ENCODE peak calls at places on chromosome 5, in five cellular contexts. H is breast epithelium; F is OCI-LY7; Z is CD8-positive, alpha-beta T cell; A is A549. Y is an unnamed sample.

GRCh38 chr5:105688227-105688807 is 1982.4 kb downstream of the EFNA5 start:
- DNase-seq in Z (no peak), A (no peak), H (no peak), F (no peak), Y (no peak)

GRCh38 chr5:66697796-66698564 is 101.8 kb downstream of the MAST4 start:
- DNase-seq in A (no peak), F (no peak), Z (no peak), H (no peak), Y (no peak)

GRCh38 chr5:142141463-142141862 is 32.9 kb downstream of the NDFIP1 start:
- DNase-seq in A (no peak), H (no peak), F (peak; percentile 13), Z (no peak), Y (no peak)

GRCh38 chr5:37722236-37723146 is 117.3 kb downstream of the GDNF start:
- DNase-seq in H (no peak), A (peak; percentile 17), F (no peak), Z (no peak), Y (peak; percentile 96)

GRCh38 chr5:125501396-125501795 is 755.0 kb upstream of the ZNF608 start:
- DNase-seq in H (no peak), A (no peak), F (no peak), Z (no peak), Y (no peak)

GRCh38 chr5:141799507-141800167 is 78.6 kb downstream of the PCDH1 start:
- DNase-seq in A (no peak), H (no peak), F (no peak), Z (no peak), Y (no peak)

GRCh38 chr5:43232943-43233833 is 41.2 kb downstream of the NIM1K start:
- DNase-seq in F (no peak), Z (no peak), A (no peak), H (no peak), Y (no peak)

GRCh38 chr5:157471709-157472108 is 11.7 kb downstream of the NIPAL4 start:
- DNase-seq in A (peak; percentile 51), Z (no peak), H (no peak), F (peak; percentile 61), Y (peak; percentile 68)

GRCh38 chr5:6673963-6674362 is 39.3 kb upstream of the TENT4A start:
- DNase-seq in F (no peak), Z (no peak), H (no peak), A (no peak), Y (no peak)

GRCh38 chr5:43008369-43009158 is 31.6 kb downstream of the ANXA2R start:
- DNase-seq in Z (peak; percentile 88), F (peak; percentile 96), H (peak; percentile 67), A (peak; percentile 98), Y (peak; percentile 94)

GRCh38 chr5:152549709-152550108 is 144.6 kb upstream of the NMUR2 start:
- DNase-seq in A (no peak), F (no peak), H (no peak), Z (no peak), Y (no peak)

GRCh38 chr5:15008476-15008875 is 136.9 kb upstream of the ANKH start:
- DNase-seq in H (peak; percentile 97), Z (no peak), A (peak; percentile 94), F (no peak), Y (peak; percentile 98)

GRCh38 chr5:95317085-95317484 is 32.2 kb upstream of the MCTP1 start:
- DNase-seq in Z (no peak), H (no peak), A (no peak), F (no peak), Y (no peak)

GRCh38 chr5:141957367-141957993 is 522 bp downstream of the PCDH12 start:
- DNase-seq in F (no peak), A (no peak), Z (no peak), H (no peak), Y (no peak)

GRCh38 chr5:144457160-144457559 is 286.5 kb downstream of the KCTD16 start:
- DNase-seq in Z (no peak), A (no peak), H (no peak), F (no peak), Y (no peak)

GRCh38 chr5:43637416-43637815 is 34.4 kb downstream of the NNT start:
- DNase-seq in Z (no peak), H (no peak), A (no peak), F (no peak), Y (no peak)

GRCh38 chr5:163760498-163760897 is 255.1 kb downstream of the MAT2B start:
- DNase-seq in H (no peak), Z (no peak), A (no peak), F (no peak), Y (peak; percentile 78)

GRCh38 chr5:9059920-9060691 is 485.8 kb downstream of the SEMA5A start:
- DNase-seq in F (no peak), Z (no peak), H (no peak), A (no peak), Y (peak; percentile 99)

GRCh38 chr5:169701910-169702451 is 64.9 kb downstream of the DOCK2 start:
- DNase-seq in H (no peak), A (peak; percentile 17), F (peak; percentile 19), Z (no peak), Y (peak; percentile 38)

GRCh38 chr5:151451626-151452520 is 4.5 kb downstream of the SLC36A1 start:
- DNase-seq in Z (no peak), H (no peak), A (peak; percentile 11), F (no peak), Y (peak; percentile 70)

GRCh38 chr5:40521925-40522324 is 157.8 kb upstream of the PTGER4 start:
- DNase-seq in H (no peak), Z (no peak), F (no peak), A (no peak), Y (no peak)

GRCh38 chr5:116492776-116493175 is 81.8 kb downstream of the SEMA6A start:
- DNase-seq in H (no peak), Z (no peak), F (peak; percentile 48), A (no peak), Y (no peak)

GRCh38 chr5:107661038-107661649 is 9.6 kb downstream of the EFNA5 start:
- DNase-seq in H (no peak), Z (no peak), F (no peak), A (no peak), Y (no peak)

GRCh38 chr5:138981606-138982005 is 106.5 kb upstream of the LRRTM2 start:
- DNase-seq in A (no peak), H (no peak), F (no peak), Z (no peak), Y (peak; percentile 37)

GRCh38 chr5:1226231-1226630 is 1.1 kb downstream of the SLC6A18 start:
- DNase-seq in Z (no peak), F (no peak), A (no peak), H (no peak), Y (no peak)

GRCh38 chr5:111618644-111619271 is 106.4 kb upstream of the STARD4 start:
- DNase-seq in Z (no peak), F (no peak), H (no peak), A (peak; percentile 11), Y (no peak)

GRCh38 chr5:60958712-60959111 is 13.7 kb downstream of the NDUFAF2 start:
- DNase-seq in A (no peak), Z (no peak), F (no peak), H (no peak), Y (no peak)

GRCh38 chr5:143352691-143353090 is 50.8 kb downstream of the NR3C1 start:
- DNase-seq in F (no peak), A (no peak), H (no peak), Z (no peak), Y (no peak)

GRCh38 chr5:41683181-41683580 is 172.8 kb upstream of the PLCXD3 start:
- DNase-seq in A (no peak), H (no peak), F (no peak), Z (no peak), Y (no peak)

GRCh38 chr5:53073349-53073748 is 36.2 kb downstream of the MOCS2 start:
- DNase-seq in F (no peak), A (no peak), Z (no peak), H (no peak), Y (peak; percentile 16)

GRCh38 chr5:139765409-139766217 is 30.0 kb upstream of the PSD2 start:
- DNase-seq in A (peak; percentile 76), Z (peak; percentile 80), F (peak; percentile 84), H (peak; percentile 53), Y (peak; percentile 89)

GRCh38 chr5:103289024-103289423 is 30.5 kb downstream of the MACIR start:
- DNase-seq in Z (no peak), H (no peak), F (no peak), A (no peak), Y (no peak)

GRCh38 chr5:168291281-168291960 is at the start of gene WWC1:
- DNase-seq in H (peak; percentile 84), Z (peak; percentile 17), A (peak; percentile 84), F (no peak), Y (peak; percentile 72)
- TF ChIP-seq CTCF in H (peak; percentile 35), Z (no peak), A (peak; percentile 32), F (no peak), Y (peak; percentile 21)

GRCh38 chr5:129172561-129172960 is 78.0 kb downstream of the ISOC1 start:
- DNase-seq in H (no peak), A (peak; percentile 2), F (no peak), Z (no peak), Y (peak; percentile 2)
- TF ChIP-seq CTCF in H (no peak), A (peak; percentile 25), F (peak; percentile 26), Z (no peak), Y (no peak)

GRCh38 chr5:137657073-137657472 is 78.8 kb downstream of the KLHL3 start:
- DNase-seq in H (no peak), A (no peak), F (no peak), Z (no peak), Y (no peak)

GRCh38 chr5:137659209-137659608 is 76.7 kb downstream of the KLHL3 start:
- DNase-seq in F (no peak), Z (no peak), H (no peak), A (no peak), Y (no peak)

GRCh38 chr5:137658324-137658723 is 77.6 kb downstream of the KLHL3 start:
- DNase-seq in Z (no peak), H (no peak), A (no peak), F (no peak), Y (no peak)

GRCh38 chr5:137656558-137656957 is 79.3 kb downstream of the KLHL3 start:
- DNase-seq in A (no peak), Z (no peak), F (no peak), H (no peak), Y (no peak)

DNA sequence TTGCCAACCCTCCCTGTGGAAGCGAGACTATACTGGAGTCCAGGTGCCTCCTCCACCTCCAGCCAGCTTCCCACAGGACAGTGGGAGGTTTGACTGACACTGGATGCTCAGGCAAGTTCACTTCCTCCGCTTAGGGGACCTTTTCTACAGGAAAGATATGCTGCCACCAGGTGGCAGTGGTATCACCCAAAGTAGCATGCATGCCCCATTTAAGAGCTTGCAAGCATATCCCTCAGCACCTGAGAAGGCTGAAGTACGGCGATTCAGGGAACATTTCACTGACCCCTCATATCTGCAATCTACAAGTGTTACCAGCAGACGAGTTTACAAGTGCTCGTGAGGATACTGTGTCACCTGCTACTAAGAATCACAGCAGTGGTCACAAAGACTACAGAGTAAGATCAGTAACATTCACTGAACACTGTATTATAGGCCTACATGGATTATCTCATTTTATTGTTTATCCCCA is 75.5 kb downstream of the KLHL3 start:
- DNase-seq in A (peak; percentile 84), Z (peak; percentile 64), H (peak; percentile 52), F (peak; percentile 72), Y (peak; percentile 86)
- TF ChIP-seq CTCF in A (peak; percentile 86), Z (peak; percentile 75), H (peak; percentile 72), F (peak; percentile 89), Y (peak; percentile 82)

GRCh38 chr5:77561965-77562364 is 69.8 kb upstream of the WDR41 start:
- DNase-seq in H (no peak), F (no peak), Z (no peak), A (no peak), Y (no peak)

GRCh38 chr5:77558266-77558665 is 66.2 kb upstream of the WDR41 start:
- DNase-seq in H (no peak), A (no peak), Z (no peak), F (no peak), Y (no peak)

GRCh38 chr5:77563475-77563874 is 71.4 kb upstream of the WDR41 start:
- DNase-seq in F (no peak), Z (no peak), A (no peak), H (no peak), Y (no peak)

GRCh38 chr5:77560677-77561263 is 68.7 kb upstream of the WDR41 start:
- DNase-seq in Z (no peak), A (peak; percentile 60), H (no peak), F (peak; percentile 14), Y (peak; percentile 29)
- TF ChIP-seq CTCF in Z (peak; percentile 28), A (peak; percentile 84), H (peak; percentile 35), F (peak; percentile 71), Y (peak; percentile 43)

Y was measured in foreskin fibroblast.